ENCODE peak calls at places on chromosomes 11 and 22, in six cellular contexts. One of them, this sample, is unnamed.

GRCh38 chr11:102829671-102830070 is 13.7 kb downstream of the MMP3 start:
- DNase-seq in A549: no peak
- DNase-seq in HCT116: no peak
- DNase-seq in spleen: no peak
- DNase-seq in sigmoid colon: no peak
- DNase-seq in stomach: no peak
- DNase-seq in this sample: no peak

GRCh38 chr11:13376838-13377237 is 86.2 kb downstream of the BTBD10 start:
- DNase-seq in spleen: no peak
- DNase-seq in A549: no peak
- DNase-seq in sigmoid colon: no peak
- DNase-seq in HCT116: no peak
- DNase-seq in stomach: no peak
- DNase-seq in this sample: no peak

GRCh38 chr11:4167758-4168157 is 73.2 kb downstream of the RRM1 start:
- DNase-seq in spleen: no peak
- DNase-seq in HCT116: no peak
- DNase-seq in stomach: no peak
- DNase-seq in A549: no peak
- DNase-seq in sigmoid colon: no peak
- DNase-seq in this sample: no peak

GRCh38 chr11:78961938-78962701 is 387.5 kb upstream of the NARS2 start:
- DNase-seq in sigmoid colon: no peak
- DNase-seq in A549: no peak
- DNase-seq in HCT116: no peak
- DNase-seq in stomach: no peak
- DNase-seq in spleen: no peak
- DNase-seq in this sample: peak; percentile 54

GRCh38 chr11:3109434-3109833 is 52.2 kb upstream of the CARS1 start:
- DNase-seq in spleen: peak; percentile 51
- DNase-seq in stomach: no peak
- DNase-seq in A549: no peak
- DNase-seq in HCT116: no peak
- DNase-seq in sigmoid colon: no peak
- DNase-seq in this sample: no peak

GRCh38 chr11:36540998-36541397 is 26.8 kb upstream of the RAG1 start:
- DNase-seq in stomach: peak; percentile 49
- DNase-seq in A549: peak; percentile 54
- DNase-seq in sigmoid colon: no peak
- DNase-seq in HCT116: peak; percentile 38
- DNase-seq in spleen: no peak
- DNase-seq in this sample: peak; percentile 37

GRCh38 chr11:20443596-20443995 is 56.1 kb downstream of the PRMT3 start:
- DNase-seq in HCT116: peak; percentile 18
- DNase-seq in spleen: no peak
- DNase-seq in sigmoid colon: no peak
- DNase-seq in A549: peak; percentile 38
- DNase-seq in stomach: no peak
- DNase-seq in this sample: no peak

GRCh38 chr11:128549256-128549944 is 38.0 kb downstream of the ETS1 start:
- DNase-seq in stomach: no peak
- DNase-seq in sigmoid colon: peak; percentile 89
- DNase-seq in spleen: peak; percentile 81
- DNase-seq in HCT116: no peak
- DNase-seq in A549: no peak
- DNase-seq in this sample: peak; percentile 31

GRCh38 chr22:44693145-44693544 is 8.9 kb upstream of the PRR5 start:
- DNase-seq in sigmoid colon: no peak
- DNase-seq in HCT116: no peak
- DNase-seq in spleen: no peak
- DNase-seq in A549: no peak
- DNase-seq in stomach: no peak
- DNase-seq in this sample: no peak

GRCh38 chr11:85946221-85946620 is 91.0 kb downstream of the CCDC83 start:
- DNase-seq in HCT116: no peak
- DNase-seq in sigmoid colon: no peak
- DNase-seq in stomach: no peak
- DNase-seq in spleen: no peak
- DNase-seq in A549: no peak
- DNase-seq in this sample: no peak

DNA sequence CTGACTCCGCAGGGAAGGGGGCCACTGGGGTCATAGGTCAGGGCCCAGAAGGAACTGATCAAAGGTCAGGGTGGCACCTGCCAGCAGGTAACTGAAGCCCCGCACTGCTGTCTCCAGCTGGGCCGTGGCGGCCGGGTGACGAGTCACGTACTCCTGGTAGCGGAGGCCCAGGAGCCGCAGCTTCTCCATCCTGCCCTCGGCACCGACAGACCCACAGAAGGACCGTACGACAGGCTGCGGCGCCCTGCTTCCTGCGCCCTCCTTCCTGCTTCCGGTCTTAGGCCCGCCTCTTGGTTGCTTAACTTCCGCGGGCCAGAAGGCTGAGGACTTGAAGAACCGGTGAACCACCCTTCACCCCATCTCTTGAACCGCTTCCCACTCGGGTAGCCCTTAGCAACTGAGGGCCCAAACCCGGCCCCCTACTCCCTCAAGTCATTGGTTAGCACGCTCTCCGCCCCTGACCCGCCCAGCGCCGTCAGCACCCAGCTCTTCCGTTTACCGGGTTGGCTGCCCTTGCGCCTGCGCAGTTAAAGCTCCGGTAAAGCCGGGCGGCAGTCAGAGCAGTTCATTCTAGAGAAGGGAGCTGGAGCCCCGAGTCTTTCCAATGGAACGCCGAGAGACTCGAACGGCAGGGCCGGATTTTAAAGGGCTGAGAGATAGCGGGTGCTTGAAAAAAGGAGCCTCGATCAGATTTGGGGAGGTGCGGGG is at the start of gene PEX16:
- DNase-seq in spleen: peak; percentile 98
- DNase-seq in HCT116: peak; percentile 87
- DNase-seq in stomach: peak; percentile 97
- DNase-seq in sigmoid colon: peak; percentile 99
- DNase-seq in A549: peak; percentile 99
- DNase-seq in this sample: peak; percentile 99
- TF ChIP-seq CTCF in spleen: no peak
- TF ChIP-seq CTCF in HCT116: no peak
- TF ChIP-seq CTCF in stomach: no peak
- TF ChIP-seq CTCF in sigmoid colon: no peak
- TF ChIP-seq CTCF in A549: no peak
- TF ChIP-seq CTCF in this sample: no peak

GRCh38 chr22:25162561-25162960 is 37.1 kb upstream of the CRYBB3 start:
- DNase-seq in A549: no peak
- DNase-seq in sigmoid colon: no peak
- DNase-seq in spleen: no peak
- DNase-seq in stomach: no peak
- DNase-seq in HCT116: no peak
- DNase-seq in this sample: no peak

GRCh38 chr22:25160120-25160996 is 39.3 kb upstream of the CRYBB3 start:
- DNase-seq in sigmoid colon: peak; percentile 59
- DNase-seq in A549: no peak
- DNase-seq in HCT116: no peak
- DNase-seq in spleen: no peak
- DNase-seq in stomach: no peak
- DNase-seq in this sample: no peak

GRCh38 chr22:25161017-25161915 is 38.4 kb upstream of the CRYBB3 start:
- DNase-seq in HCT116: no peak
- DNase-seq in A549: no peak
- DNase-seq in sigmoid colon: peak; percentile 52
- DNase-seq in stomach: no peak
- DNase-seq in spleen: no peak
- DNase-seq in this sample: no peak

GRCh38 chr22:25159028-25159427 is 40.6 kb upstream of the CRYBB3 start:
- DNase-seq in spleen: no peak
- DNase-seq in HCT116: no peak
- DNase-seq in A549: no peak
- DNase-seq in stomach: no peak
- DNase-seq in sigmoid colon: no peak
- DNase-seq in this sample: no peak

GRCh38 chr22:25161916-25162530 is 37.6 kb upstream of the CRYBB3 start:
- DNase-seq in HCT116: no peak
- DNase-seq in spleen: peak; percentile 50
- DNase-seq in stomach: no peak
- DNase-seq in sigmoid colon: peak; percentile 52
- DNase-seq in A549: no peak
- DNase-seq in this sample: no peak
- TF ChIP-seq POLR2A in HCT116: no peak
- TF ChIP-seq POLR2A in spleen: no peak
- TF ChIP-seq POLR2A in stomach: no peak
- TF ChIP-seq POLR2A in sigmoid colon: no peak
- TF ChIP-seq POLR2A in A549: no peak
- TF ChIP-seq POLR2A in this sample: no peak

DNA sequence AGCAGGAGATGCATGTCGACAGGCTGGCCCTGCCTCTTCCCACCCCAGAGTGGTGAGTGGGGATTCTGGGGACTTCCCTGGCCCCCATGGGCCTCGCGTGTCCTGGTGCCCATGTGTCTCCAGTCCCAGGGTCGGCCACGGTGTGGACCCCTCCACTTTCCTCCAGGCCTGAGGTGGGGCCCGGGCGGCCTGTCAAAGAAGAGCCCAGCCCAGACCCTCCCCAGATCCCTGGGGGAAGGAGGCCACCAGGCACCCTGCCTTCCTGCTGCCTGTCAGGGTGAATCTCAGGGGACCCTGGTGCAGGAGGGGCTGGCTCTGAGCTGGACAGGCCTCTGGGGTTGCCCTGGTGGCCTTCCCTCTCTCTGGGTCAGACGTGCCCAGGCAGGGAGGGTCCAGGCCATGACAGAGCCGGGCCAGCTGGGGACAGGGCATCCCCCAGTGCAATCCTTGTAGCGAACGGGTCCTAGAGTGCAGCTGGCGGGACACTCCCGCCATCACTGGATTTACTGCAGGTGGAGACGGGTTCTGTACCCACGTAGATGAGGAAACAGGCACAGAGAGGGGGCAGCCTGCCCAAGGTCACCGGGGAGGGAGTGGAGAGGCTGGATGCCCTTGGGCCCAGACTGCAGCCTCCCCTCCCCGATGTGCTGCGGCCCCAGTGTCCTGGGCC is 13.5 kb upstream of the MUC6 start:
- DNase-seq in HCT116: no peak
- DNase-seq in A549: no peak
- DNase-seq in sigmoid colon: peak; percentile 61
- DNase-seq in stomach: no peak
- DNase-seq in spleen: peak; percentile 73
- DNase-seq in this sample: no peak
- H3K4me3 ChIP-seq in HCT116: no peak overlapping the region
- H3K4me3 ChIP-seq in A549: no peak overlapping the region
- H3K4me3 ChIP-seq in sigmoid colon: no peak overlapping the region
- H3K4me3 ChIP-seq in stomach: no peak overlapping the region
- H3K4me3 ChIP-seq in spleen: no peak overlapping the region
- H3K4me3 ChIP-seq in this sample: no peak overlapping the region

GRCh38 chr11:111870887-111871692 is at the start of gene ALG9:
- DNase-seq in sigmoid colon: peak; percentile 90
- DNase-seq in HCT116: peak; percentile 73
- DNase-seq in stomach: peak; percentile 78
- DNase-seq in A549: peak; percentile 82
- DNase-seq in spleen: peak; percentile 93
- DNase-seq in this sample: peak; percentile 88
- TF ChIP-seq CTCF in sigmoid colon: peak; percentile 18
- TF ChIP-seq CTCF in HCT116: peak; percentile 59
- TF ChIP-seq CTCF in stomach: peak; percentile 53
- TF ChIP-seq CTCF in A549: no peak
- TF ChIP-seq CTCF in spleen: no peak
- TF ChIP-seq CTCF in this sample: no peak

GRCh38 chr11:75239551-75240290 is 853 bp upstream of the TPBGL start:
- DNase-seq in sigmoid colon: no peak
- DNase-seq in stomach: peak; percentile 17
- DNase-seq in A549: no peak
- DNase-seq in spleen: no peak
- DNase-seq in HCT116: no peak
- DNase-seq in this sample: no peak

GRCh38 chr11:75241906-75242644 is 1.5 kb downstream of the TPBGL start:
- DNase-seq in stomach: peak; percentile 11
- DNase-seq in sigmoid colon: no peak
- DNase-seq in HCT116: no peak
- DNase-seq in spleen: no peak
- DNase-seq in A549: no peak
- DNase-seq in this sample: no peak

GRCh38 chr11:75240381-75241035 is at the start of gene TPBGL:
- DNase-seq in spleen: peak; percentile 76
- DNase-seq in sigmoid colon: peak; percentile 63
- DNase-seq in A549: no peak
- DNase-seq in stomach: peak; percentile 23
- DNase-seq in HCT116: no peak
- DNase-seq in this sample: no peak

GRCh38 chr11:75242722-75243600 is 2.4 kb downstream of the TPBGL start:
- DNase-seq in sigmoid colon: no peak
- DNase-seq in A549: no peak
- DNase-seq in HCT116: no peak
- DNase-seq in spleen: peak; percentile 58
- DNase-seq in stomach: peak; percentile 16
- DNase-seq in this sample: no peak

GRCh38 chr11:75241036-75241905 is 697 bp downstream of the TPBGL start:
- DNase-seq in A549: peak; percentile 87
- DNase-seq in stomach: peak; percentile 87
- DNase-seq in HCT116: peak; percentile 54
- DNase-seq in sigmoid colon: peak; percentile 85
- DNase-seq in spleen: peak; percentile 97
- DNase-seq in this sample: peak; percentile 88
- TF ChIP-seq POLR2A in A549: peak; percentile 36
- TF ChIP-seq POLR2A in stomach: no peak
- TF ChIP-seq POLR2A in HCT116: no peak
- TF ChIP-seq POLR2A in sigmoid colon: no peak
- TF ChIP-seq POLR2A in spleen: no peak
- TF ChIP-seq POLR2A in this sample: no peak

DNA sequence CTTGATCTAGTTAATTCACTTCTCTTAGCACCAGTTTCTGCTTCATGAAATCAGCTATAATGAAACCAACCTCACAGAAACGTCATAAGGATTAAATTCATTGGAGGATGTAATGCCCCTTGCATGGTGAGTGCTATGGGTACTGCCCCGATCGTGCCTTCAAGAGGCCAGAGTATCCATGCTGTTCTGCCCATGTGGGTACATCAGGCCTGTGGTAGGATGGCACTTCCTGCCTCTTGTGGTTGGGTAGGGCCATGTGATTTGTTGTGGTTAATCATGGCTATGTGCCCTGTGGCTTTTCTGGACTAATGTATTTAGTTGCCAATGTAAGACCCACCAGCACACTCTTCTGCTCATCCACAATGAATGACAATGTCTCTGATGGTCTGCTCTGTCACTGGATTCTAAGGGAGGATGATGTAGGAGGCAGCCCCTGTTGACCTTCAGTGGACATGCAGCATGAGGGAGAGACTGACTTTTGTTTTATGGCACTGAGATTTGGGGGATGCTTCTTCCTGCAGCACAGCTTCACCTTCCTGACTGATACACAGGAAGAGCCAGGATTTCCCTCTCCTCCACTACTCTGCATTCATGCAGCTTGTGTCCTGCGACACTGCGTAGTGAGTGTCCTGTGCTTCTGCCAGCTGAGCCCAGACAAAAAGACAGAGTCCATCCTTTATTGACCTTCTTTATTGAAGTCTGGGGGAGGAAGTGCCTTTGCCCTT is 66.2 kb downstream of the DHCR7 start:
- DNase-seq in stomach: no peak
- DNase-seq in A549: no peak
- DNase-seq in HCT116: no peak
- DNase-seq in spleen: no peak
- DNase-seq in sigmoid colon: no peak
- DNase-seq in this sample: no peak
- H3K4me3 ChIP-seq in stomach: no peak overlapping the region
- H3K4me3 ChIP-seq in A549: no peak overlapping the region
- H3K4me3 ChIP-seq in HCT116: no peak overlapping the region
- H3K4me3 ChIP-seq in spleen: no peak overlapping the region
- H3K4me3 ChIP-seq in sigmoid colon: no peak overlapping the region
- H3K4me3 ChIP-seq in this sample: no peak overlapping the region

GRCh38 chr11:126607374-126607773 is 251.9 kb downstream of the ST3GAL4 start:
- DNase-seq in spleen: no peak
- DNase-seq in A549: peak; percentile 44
- DNase-seq in sigmoid colon: no peak
- DNase-seq in stomach: peak; percentile 64
- DNase-seq in HCT116: peak; percentile 31
- DNase-seq in this sample: peak; percentile 70
- TF ChIP-seq CTCF in spleen: no peak
- TF ChIP-seq CTCF in A549: peak; percentile 72
- TF ChIP-seq CTCF in sigmoid colon: no peak
- TF ChIP-seq CTCF in stomach: peak; percentile 70
- TF ChIP-seq CTCF in HCT116: peak; percentile 82
- TF ChIP-seq CTCF in this sample: peak; percentile 75

This sample was measured in body of pancreas.